ENCODE peak calls at places on chromosomes 13 and 19, in seven cellular contexts. One of them, this sample, is unnamed.
A peak's percentile ranks its signal among the peaks of the same experiment; 100 is the strongest.

GRCh38 chr19:3433805-3434540 is 46.4 kb downstream of the SMIM24 start:
- DNase-seq in heart left ventricle: no peak
- DNase-seq in tibial artery: no peak
- DNase-seq in fibroblast of the aortic adventitia: no peak
- DNase-seq in testis: no peak
- DNase-seq in ovary: no peak
- DNase-seq in CD8-positive, alpha-beta T cell: no peak
- DNase-seq in this sample: no peak

GRCh38 chr19:55579766-55580621 is 654 bp downstream of the ZNF579 start:
- DNase-seq in heart left ventricle: peak; percentile 49
- DNase-seq in tibial artery: no peak
- DNase-seq in fibroblast of the aortic adventitia: peak; percentile 34
- DNase-seq in testis: no peak
- DNase-seq in ovary: peak; percentile 59
- DNase-seq in CD8-positive, alpha-beta T cell: no peak
- DNase-seq in this sample: no peak

GRCh38 chr13:45873491-45874360 is 22.2 kb upstream of the SIAH3 start:
- DNase-seq in heart left ventricle: no peak
- DNase-seq in tibial artery: no peak
- DNase-seq in fibroblast of the aortic adventitia: peak; percentile 40
- DNase-seq in testis: no peak
- DNase-seq in ovary: no peak
- DNase-seq in CD8-positive, alpha-beta T cell: no peak
- DNase-seq in this sample: no peak

GRCh38 chr19:6249296-6249695 is 30.5 kb downstream of the MLLT1 start:
- DNase-seq in heart left ventricle: no peak
- DNase-seq in tibial artery: no peak
- DNase-seq in fibroblast of the aortic adventitia: no peak
- DNase-seq in testis: no peak
- DNase-seq in ovary: no peak
- DNase-seq in CD8-positive, alpha-beta T cell: no peak
- DNase-seq in this sample: no peak

GRCh38 chr13:32073180-32073864 is 41.7 kb downstream of the FRY start:
- DNase-seq in heart left ventricle: no peak
- DNase-seq in tibial artery: no peak
- DNase-seq in fibroblast of the aortic adventitia: no peak
- DNase-seq in testis: no peak
- DNase-seq in ovary: no peak
- DNase-seq in CD8-positive, alpha-beta T cell: no peak
- DNase-seq in this sample: no peak

GRCh38 chr13:29472317-29472961 is 123.0 kb downstream of the SLC7A1 start:
- DNase-seq in heart left ventricle: no peak
- DNase-seq in tibial artery: peak; percentile 32
- DNase-seq in fibroblast of the aortic adventitia: peak; percentile 70
- DNase-seq in testis: peak; percentile 62
- DNase-seq in ovary: no peak
- DNase-seq in CD8-positive, alpha-beta T cell: peak; percentile 57
- DNase-seq in this sample: peak; percentile 43

GRCh38 chr19:5293607-5294089 is 47.0 kb downstream of the PTPRS start:
- DNase-seq in heart left ventricle: no peak
- DNase-seq in tibial artery: no peak
- DNase-seq in fibroblast of the aortic adventitia: peak; percentile 30
- DNase-seq in testis: no peak
- DNase-seq in ovary: peak; percentile 62
- DNase-seq in CD8-positive, alpha-beta T cell: no peak
- DNase-seq in this sample: peak; percentile 37

GRCh38 chr13:42968906-42969305 is 23.1 kb downstream of the EPSTI1 start:
- DNase-seq in heart left ventricle: no peak
- DNase-seq in tibial artery: no peak
- DNase-seq in fibroblast of the aortic adventitia: no peak
- DNase-seq in testis: no peak
- DNase-seq in ovary: no peak
- DNase-seq in CD8-positive, alpha-beta T cell: no peak
- DNase-seq in this sample: peak; percentile 37

GRCh38 chr19:49827034-49827433 is 8.9 kb downstream of the MED25 start:
- DNase-seq in heart left ventricle: no peak
- DNase-seq in tibial artery: no peak
- DNase-seq in fibroblast of the aortic adventitia: no peak
- DNase-seq in testis: no peak
- DNase-seq in ovary: no peak
- DNase-seq in CD8-positive, alpha-beta T cell: no peak
- DNase-seq in this sample: no peak

GRCh38 chr13:110015253-110015652 is 228.9 kb upstream of the IRS2 start:
- DNase-seq in heart left ventricle: no peak
- DNase-seq in tibial artery: no peak
- DNase-seq in fibroblast of the aortic adventitia: no peak
- DNase-seq in testis: no peak
- DNase-seq in ovary: no peak
- DNase-seq in CD8-positive, alpha-beta T cell: no peak
- DNase-seq in this sample: no peak

GRCh38 chr13:113182046-113182445 is 23.6 kb downstream of the PROZ start:
- DNase-seq in heart left ventricle: no peak
- DNase-seq in tibial artery: no peak
- DNase-seq in fibroblast of the aortic adventitia: no peak
- DNase-seq in testis: no peak
- DNase-seq in ovary: no peak
- DNase-seq in CD8-positive, alpha-beta T cell: no peak
- DNase-seq in this sample: no peak

GRCh38 chr19:44748426-44749254 is at the start of gene BCL3:
- DNase-seq in heart left ventricle: peak; percentile 87
- DNase-seq in tibial artery: peak; percentile 56
- DNase-seq in fibroblast of the aortic adventitia: no peak
- DNase-seq in testis: peak; percentile 57
- DNase-seq in ovary: peak; percentile 74
- DNase-seq in CD8-positive, alpha-beta T cell: peak; percentile 79
- DNase-seq in this sample: no peak
- TF ChIP-seq CTCF in heart left ventricle: no peak
- TF ChIP-seq CTCF in tibial artery: no peak
- TF ChIP-seq CTCF in fibroblast of the aortic adventitia: no peak
- TF ChIP-seq CTCF in testis: no peak
- TF ChIP-seq CTCF in ovary: no peak
- TF ChIP-seq CTCF in CD8-positive, alpha-beta T cell: no peak
- TF ChIP-seq CTCF in this sample: no peak

GRCh38 chr19:29612121-29612520 is 6.0 kb downstream of the POP4 start:
- DNase-seq in heart left ventricle: no peak
- DNase-seq in tibial artery: no peak
- DNase-seq in fibroblast of the aortic adventitia: no peak
- DNase-seq in testis: no peak
- DNase-seq in ovary: no peak
- DNase-seq in CD8-positive, alpha-beta T cell: no peak
- DNase-seq in this sample: no peak
- TF ChIP-seq CTCF in heart left ventricle: no peak
- TF ChIP-seq CTCF in tibial artery: no peak
- TF ChIP-seq CTCF in fibroblast of the aortic adventitia: no peak
- TF ChIP-seq CTCF in testis: no peak
- TF ChIP-seq CTCF in ovary: no peak
- TF ChIP-seq CTCF in CD8-positive, alpha-beta T cell: no peak
- TF ChIP-seq CTCF in this sample: no peak

GRCh38 chr19:51809787-51810186 is 14.8 kb downstream of the FPR3 start:
- DNase-seq in heart left ventricle: no peak
- DNase-seq in tibial artery: peak; percentile 70
- DNase-seq in fibroblast of the aortic adventitia: peak; percentile 72
- DNase-seq in testis: peak; percentile 47
- DNase-seq in ovary: no peak
- DNase-seq in CD8-positive, alpha-beta T cell: no peak
- DNase-seq in this sample: no peak

GRCh38 chr19:51810228-51810627 is 15.3 kb downstream of the FPR3 start:
- DNase-seq in heart left ventricle: peak; percentile 39
- DNase-seq in tibial artery: no peak
- DNase-seq in fibroblast of the aortic adventitia: peak; percentile 44
- DNase-seq in testis: no peak
- DNase-seq in ovary: no peak
- DNase-seq in CD8-positive, alpha-beta T cell: no peak
- DNase-seq in this sample: no peak

GRCh38 chr19:51807111-51807701 is 12.2 kb downstream of the FPR3 start:
- DNase-seq in heart left ventricle: no peak
- DNase-seq in tibial artery: no peak
- DNase-seq in fibroblast of the aortic adventitia: no peak
- DNase-seq in testis: peak; percentile 85
- DNase-seq in ovary: no peak
- DNase-seq in CD8-positive, alpha-beta T cell: no peak
- DNase-seq in this sample: no peak

GRCh38 chr19:51808333-51808986 is 13.5 kb downstream of the FPR3 start:
- DNase-seq in heart left ventricle: no peak
- DNase-seq in tibial artery: no peak
- DNase-seq in fibroblast of the aortic adventitia: peak; percentile 88
- DNase-seq in testis: no peak
- DNase-seq in ovary: no peak
- DNase-seq in CD8-positive, alpha-beta T cell: no peak
- DNase-seq in this sample: no peak

DNA sequence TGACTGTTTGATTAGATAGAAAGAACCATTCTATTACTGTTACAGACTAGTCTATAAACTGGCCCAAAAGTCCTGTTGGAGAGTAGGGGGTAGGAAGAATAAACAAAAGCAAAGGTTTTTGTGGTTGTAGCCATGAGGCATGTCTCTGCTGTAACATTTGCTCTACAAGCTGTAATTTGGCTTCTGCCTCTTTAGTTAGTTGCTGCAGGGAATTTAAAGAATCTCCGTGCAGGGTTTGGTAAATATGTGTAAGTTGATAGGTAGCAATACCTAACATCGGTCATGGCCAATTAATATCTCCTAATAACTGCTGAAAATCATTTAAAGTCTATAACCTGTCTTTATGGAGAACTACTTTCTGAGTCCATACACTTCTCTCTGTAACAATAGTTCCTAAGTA is 13.0 kb downstream of the FPR3 start:
- DNase-seq in heart left ventricle: no peak
- DNase-seq in tibial artery: no peak
- DNase-seq in fibroblast of the aortic adventitia: no peak
- DNase-seq in testis: no peak
- DNase-seq in ovary: no peak
- DNase-seq in CD8-positive, alpha-beta T cell: no peak
- DNase-seq in this sample: no peak
- TF ChIP-seq CTCF in heart left ventricle: no peak
- TF ChIP-seq CTCF in tibial artery: no peak
- TF ChIP-seq CTCF in fibroblast of the aortic adventitia: no peak
- TF ChIP-seq CTCF in testis: no peak
- TF ChIP-seq CTCF in ovary: no peak
- TF ChIP-seq CTCF in CD8-positive, alpha-beta T cell: no peak
- TF ChIP-seq CTCF in this sample: no peak

DNA sequence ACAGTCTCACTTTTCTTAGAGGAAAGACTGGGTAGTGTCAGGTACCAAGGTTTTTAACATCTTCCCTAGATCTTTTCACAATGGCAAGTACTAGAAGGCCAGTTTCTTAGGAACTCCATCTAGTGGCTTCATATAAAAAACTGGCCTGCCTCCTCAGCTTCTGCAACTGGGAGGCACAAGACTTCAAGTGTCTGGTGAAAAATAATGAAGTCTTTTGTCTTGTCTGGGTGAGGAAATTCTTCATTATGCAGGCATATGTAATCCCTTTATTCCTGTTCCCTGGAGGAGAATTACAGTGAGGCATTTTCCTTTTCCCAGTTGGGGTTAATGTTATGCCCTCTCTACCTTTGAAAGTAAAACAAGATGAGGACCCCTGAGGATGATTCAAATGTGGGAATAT is 300.5 kb downstream of the NALCN start:
- DNase-seq in heart left ventricle: no peak
- DNase-seq in tibial artery: no peak
- DNase-seq in fibroblast of the aortic adventitia: peak; percentile 17
- DNase-seq in testis: no peak
- DNase-seq in ovary: no peak
- DNase-seq in CD8-positive, alpha-beta T cell: no peak
- DNase-seq in this sample: no peak
- TF ChIP-seq CTCF in heart left ventricle: no peak
- TF ChIP-seq CTCF in tibial artery: no peak
- TF ChIP-seq CTCF in fibroblast of the aortic adventitia: peak; percentile 39
- TF ChIP-seq CTCF in testis: no peak
- TF ChIP-seq CTCF in ovary: no peak
- TF ChIP-seq CTCF in CD8-positive, alpha-beta T cell: no peak
- TF ChIP-seq CTCF in this sample: no peak

GRCh38 chr19:23439623-23440022 is 44.4 kb upstream of the ZNF91 start:
- DNase-seq in heart left ventricle: no peak
- DNase-seq in tibial artery: no peak
- DNase-seq in fibroblast of the aortic adventitia: no peak
- DNase-seq in testis: no peak
- DNase-seq in ovary: no peak
- DNase-seq in CD8-positive, alpha-beta T cell: no peak
- DNase-seq in this sample: no peak

GRCh38 chr19:23440207-23440606 is 44.9 kb upstream of the ZNF91 start:
- DNase-seq in heart left ventricle: no peak
- DNase-seq in tibial artery: no peak
- DNase-seq in fibroblast of the aortic adventitia: no peak
- DNase-seq in testis: no peak
- DNase-seq in ovary: no peak
- DNase-seq in CD8-positive, alpha-beta T cell: no peak
- DNase-seq in this sample: no peak

GRCh38 chr19:23437901-23438300 is 42.6 kb upstream of the ZNF91 start:
- DNase-seq in heart left ventricle: no peak
- DNase-seq in tibial artery: no peak
- DNase-seq in fibroblast of the aortic adventitia: no peak
- DNase-seq in testis: no peak
- DNase-seq in ovary: no peak
- DNase-seq in CD8-positive, alpha-beta T cell: no peak
- DNase-seq in this sample: no peak

GRCh38 chr19:23436944-23437343 is 41.7 kb upstream of the ZNF91 start:
- DNase-seq in heart left ventricle: no peak
- DNase-seq in tibial artery: no peak
- DNase-seq in fibroblast of the aortic adventitia: no peak
- DNase-seq in testis: no peak
- DNase-seq in ovary: no peak
- DNase-seq in CD8-positive, alpha-beta T cell: no peak
- DNase-seq in this sample: no peak

GRCh38 chr19:23440791-23441190 is 45.5 kb upstream of the ZNF91 start:
- DNase-seq in heart left ventricle: no peak
- DNase-seq in tibial artery: no peak
- DNase-seq in fibroblast of the aortic adventitia: no peak
- DNase-seq in testis: peak; percentile 29
- DNase-seq in ovary: no peak
- DNase-seq in CD8-positive, alpha-beta T cell: no peak
- DNase-seq in this sample: no peak
- TF ChIP-seq CTCF in heart left ventricle: peak; percentile 26
- TF ChIP-seq CTCF in tibial artery: peak; percentile 6
- TF ChIP-seq CTCF in fibroblast of the aortic adventitia: peak; percentile 47
- TF ChIP-seq CTCF in testis: no peak
- TF ChIP-seq CTCF in ovary: no peak
- TF ChIP-seq CTCF in CD8-positive, alpha-beta T cell: no peak
- TF ChIP-seq CTCF in this sample: peak; percentile 51

GRCh38 chr19:15841875-15842569 is 26.6 kb upstream of the OR10H1 start:
- DNase-seq in heart left ventricle: no peak
- DNase-seq in tibial artery: no peak
- DNase-seq in fibroblast of the aortic adventitia: no peak
- DNase-seq in testis: no peak
- DNase-seq in ovary: no peak
- DNase-seq in CD8-positive, alpha-beta T cell: no peak
- DNase-seq in this sample: no peak
- TF ChIP-seq CTCF in heart left ventricle: no peak
- TF ChIP-seq CTCF in tibial artery: no peak
- TF ChIP-seq CTCF in fibroblast of the aortic adventitia: no peak
- TF ChIP-seq CTCF in testis: no peak
- TF ChIP-seq CTCF in ovary: no peak
- TF ChIP-seq CTCF in CD8-positive, alpha-beta T cell: no peak
- TF ChIP-seq CTCF in this sample: no peak

This sample was measured in progenitor cell of endocrine pancreas.